ENCODE peak calls at places on chromosomes 16 and 17, in four cellular contexts. P is SK-N-SH, F is ovary, A is right lobe of liver. O is an unnamed sample. For H3K9me3, the result is how much of the 10 kb centered on the place peaks cover.

GRCh38 chr17:77332034-77332971 is 191.5 kb downstream of the SEC14L1 start:
- DNase-seq in A (peak), P (no peak), F (no peak), O (no peak)

GRCh38 chr17:19672009-19672837 is 23.7 kb downstream of the ALDH3A2 start:
- DNase-seq in F (no peak), A (peak), P (no peak), O (no peak)

GRCh38 chr16:66521951-66522771 is 27.8 kb downstream of the TK2 start:
- DNase-seq in A (peak), P (no peak), F (no peak), O (peak)

GRCh38 chr17:40018211-40019121 is 3.2 kb downstream of the CSF3 start:
- DNase-seq in P (peak), A (peak), F (peak), O (no peak)

GRCh38 chr17:18960803-18961511 is 9.0 kb downstream of the SLC5A10 start:
- DNase-seq in A (peak), P (peak), F (peak), O (peak)

GRCh38 chr17:42132941-42133340 is 10.3 kb downstream of the HSPB9 start:
- DNase-seq in P (no peak), A (no peak), F (no peak), O (no peak)

GRCh38 chr16:48558269-48558915 is 51.6 kb downstream of the N4BP1 start:
- DNase-seq in A (no peak), F (no peak), P (no peak), O (no peak)

GRCh38 chr17:80101946-80102706 is 745 bp downstream of the GAA start:
- DNase-seq in A (no peak), P (peak), F (no peak), O (no peak)

GRCh38 chr17:57604771-57605733 is 140.0 kb downstream of the CCDC182 start:
- DNase-seq in F (peak), A (no peak), P (peak), O (no peak)

GRCh38 chr16:66824006-66824405 is 6.8 kb downstream of the NAE1 start:
- DNase-seq in F (no peak), A (no peak), P (no peak), O (no peak)

GRCh38 chr16:57648590-57649442 is 19.3 kb upstream of the ADGRG3 start:
- DNase-seq in F (peak), A (peak), P (peak), O (peak)

DNA sequence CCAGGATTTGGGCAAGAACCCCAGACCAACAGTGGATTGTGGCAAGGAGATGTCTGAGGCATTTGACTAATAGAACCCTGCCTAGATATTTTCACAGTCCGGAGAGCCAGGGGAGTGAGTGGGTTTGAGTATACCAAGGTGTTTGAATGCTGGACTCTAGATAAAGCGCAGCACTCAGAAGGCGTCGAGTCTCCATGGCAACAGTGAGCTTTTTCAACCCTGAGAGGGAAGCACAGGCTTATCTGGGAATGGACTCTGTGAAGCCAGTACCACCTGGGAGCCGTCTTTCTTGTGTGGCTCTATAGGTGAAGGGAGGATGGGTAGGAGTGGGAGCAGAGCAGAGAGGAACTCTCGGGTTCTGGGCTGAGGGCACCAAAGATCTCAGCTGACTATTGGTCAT is 147.0 kb downstream of the SHISA6 start:
- DNase-seq in P (no peak), F (no peak), A (no peak), O (no peak)
- H3K9me3 ChIP-seq in P (under half), F (under half), A (under half), O (under half)

DNA sequence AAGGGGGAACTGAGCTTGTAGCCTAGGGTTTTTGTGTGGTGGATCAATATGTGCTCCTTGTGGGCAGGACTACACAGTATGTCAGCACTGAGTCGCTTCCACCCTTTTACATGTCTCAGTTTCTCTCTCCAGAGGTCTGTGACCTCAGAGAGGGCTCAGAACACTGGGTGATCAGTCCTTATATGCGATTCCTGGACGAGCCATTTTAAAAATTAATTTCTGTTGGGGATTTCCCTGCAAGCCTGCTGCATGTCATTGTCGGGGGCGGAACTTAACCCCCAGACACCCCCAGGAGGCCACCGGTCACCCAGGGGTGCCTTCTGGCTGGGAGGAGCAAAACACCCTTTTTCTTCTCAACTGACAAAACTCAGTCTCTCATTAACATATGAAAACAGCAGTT is 14.1 kb downstream of the DHRS7B start:
- DNase-seq in F (no peak), A (no peak), P (no peak), O (no peak)
- H3K9me3 ChIP-seq in F (under half), A (under half), P (under half), O (under half)

GRCh38 chr17:5184284-5184683 is 7.4 kb downstream of the ZNF594 start:
- DNase-seq in F (no peak), P (no peak), A (no peak), O (no peak)

GRCh38 chr17:5182597-5183409 is 8.9 kb downstream of the ZNF594 start:
- DNase-seq in P (no peak), F (no peak), A (no peak), O (no peak)

GRCh38 chr17:5183410-5183793 is 8.3 kb downstream of the ZNF594 start:
- DNase-seq in A (no peak), F (no peak), P (no peak), O (no peak)

GRCh38 chr17:5179003-5179402 is 12.7 kb downstream of the ZNF594 start:
- DNase-seq in A (no peak), P (no peak), F (no peak), O (no peak)

DNA sequence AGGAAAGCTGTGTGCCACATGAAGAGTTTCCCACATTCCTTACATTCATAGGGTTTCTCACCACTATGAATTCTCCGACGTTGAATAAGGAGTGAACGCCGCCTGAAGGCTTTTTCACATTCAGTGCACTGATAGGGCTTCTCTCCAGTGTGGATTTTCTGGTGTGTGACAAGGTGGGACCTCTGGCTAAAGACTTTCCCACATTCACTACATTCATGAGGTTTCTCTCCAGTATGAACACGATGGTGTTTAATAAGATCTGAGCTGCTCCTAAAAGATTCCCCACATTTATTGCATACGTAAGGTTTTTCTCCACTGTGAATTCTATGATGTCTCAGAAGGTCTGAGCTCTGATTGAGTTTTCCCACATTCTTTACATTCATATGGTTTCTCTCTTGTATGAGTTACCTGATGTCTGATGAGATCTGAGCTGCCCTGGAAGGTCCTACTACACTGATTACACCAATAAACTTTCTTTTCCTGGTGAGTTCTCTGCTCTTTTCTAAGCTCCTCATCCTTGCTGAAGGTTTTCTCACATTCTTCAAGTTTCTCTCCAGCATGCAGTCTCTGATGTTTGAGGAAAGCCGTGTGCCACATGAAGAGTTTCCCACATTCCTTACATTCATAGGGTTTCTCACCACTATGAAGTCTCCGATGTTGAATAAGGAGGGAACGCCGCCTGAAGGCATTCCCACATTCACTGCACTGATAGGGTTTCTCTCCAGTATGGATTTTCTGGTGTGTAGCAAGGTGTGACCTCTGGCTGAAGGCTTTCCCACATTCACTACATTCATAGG is 10.0 kb downstream of the ZNF594 start:
- DNase-seq in A (no peak), P (no peak), F (no peak), O (no peak)
- H3K9me3 ChIP-seq in A (half or more), P (half or more), F (under half), O (under half)

GRCh38 chr16:72721981-72722380 is 325.9 kb downstream of the ZFHX3 start:
- DNase-seq in A (no peak), P (no peak), F (no peak), O (no peak)
- H3K9me3 ChIP-seq in A (under half), P (under half), F (under half), O (under half)

DNA sequence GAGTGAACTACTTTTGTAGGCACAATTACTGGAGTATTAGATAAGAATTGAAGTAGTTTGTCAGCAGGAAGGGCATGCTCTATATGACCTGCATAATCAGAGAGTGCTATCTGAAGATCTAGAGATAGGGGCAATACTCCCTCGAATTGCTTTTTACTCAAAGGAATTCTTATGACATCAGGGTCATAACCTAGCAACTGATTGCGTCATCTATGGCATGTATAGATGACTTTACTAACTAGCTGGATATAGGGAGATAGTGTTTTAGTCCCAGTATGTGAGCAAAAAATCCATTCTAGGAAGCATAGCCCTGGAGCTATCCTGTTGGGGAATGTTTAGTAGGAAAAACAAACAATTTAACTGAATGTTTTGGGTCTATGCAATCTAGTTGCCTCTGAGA is 109.5 kb upstream of the ZNF267 start:
- DNase-seq in A (no peak), F (no peak), P (no peak), O (no peak)
- H3K9me3 ChIP-seq in A (under half), F (under half), P (under half), O (under half)